ENCODE peak calls at places on chromosomes 2 and 18, in six cellular contexts. V is PC-3, O is astrocyte of the spinal cord, Y is right lobe of liver, D is B cell, M is fibroblast of lung. T is an unnamed sample.

GRCh38 chr18:74994502-74995403 is 214.2 kb downstream of the PTGR3 start:
- DNase-seq in V (no peak), O (peak; percentile 10), Y (no peak), D (no peak), M (peak; percentile 14), T (peak; percentile 37)

GRCh38 chr2:43251171-43251731 is 24.8 kb upstream of the ZFP36L2 start:
- DNase-seq in V (no peak), O (peak; percentile 82), Y (no peak), D (no peak), M (peak; percentile 83), T (no peak)

GRCh38 chr2:146893500-146894041 is 951.3 kb upstream of the ACVR2A start:
- DNase-seq in V (peak; percentile 62), O (no peak), Y (no peak), D (no peak), M (peak; percentile 9), T (no peak)

GRCh38 chr2:227877359-227878309 is 6.2 kb downstream of the DAW1 start:
- DNase-seq in V (peak; percentile 29), O (no peak), Y (no peak), D (no peak), M (peak; percentile 38), T (no peak)

GRCh38 chr2:197947219-197947757 is 142.9 kb downstream of the PLCL1 start:
- DNase-seq in V (no peak), O (no peak), Y (no peak), D (no peak), M (no peak), T (no peak)

GRCh38 chr2:152359573-152360363 is 24.8 kb downstream of the FMNL2 start:
- DNase-seq in V (no peak), O (peak; percentile 52), Y (no peak), D (no peak), M (peak; percentile 52), T (no peak)

GRCh38 chr2:215401896-215402379 is 33.9 kb downstream of the FN1 start:
- DNase-seq in V (peak; percentile 78), O (peak; percentile 96), Y (no peak), D (no peak), M (peak; percentile 97), T (no peak)

GRCh38 chr2:21607568-21607967 is 483.8 kb downstream of the TDRD15 start:
- DNase-seq in V (no peak), O (no peak), Y (no peak), D (no peak), M (no peak), T (no peak)

GRCh38 chr2:171957061-171957460 is 34.8 kb downstream of the HAT1 start:
- DNase-seq in V (peak; percentile 44), O (no peak), Y (no peak), D (no peak), M (peak; percentile 6), T (no peak)

GRCh38 chr18:48229445-48230052 is 179.6 kb downstream of the ZBTB7C start:
- DNase-seq in V (no peak), O (no peak), Y (no peak), D (no peak), M (no peak), T (no peak)

GRCh38 chr2:68765739-68766377 is 31.2 kb downstream of the ARHGAP25 start:
- DNase-seq in V (no peak), O (peak; percentile 12), Y (no peak), D (no peak), M (peak; percentile 49), T (no peak)

GRCh38 chr18:6614952-6615351 is 114.6 kb upstream of the ARHGAP28 start:
- DNase-seq in V (peak; percentile 35), O (no peak), Y (no peak), D (no peak), M (no peak), T (no peak)

GRCh38 chr18:36396190-36396589 is 98.7 kb downstream of the FHOD3 start:
- DNase-seq in V (no peak), O (no peak), Y (no peak), D (no peak), M (no peak), T (no peak)

GRCh38 chr2:236724200-236724599 is 154.6 kb downstream of the ACKR3 start:
- DNase-seq in V (no peak), O (no peak), Y (no peak), D (no peak), M (no peak), T (no peak)

GRCh38 chr18:76518543-76519155 is 23.6 kb upstream of the ZNF516 start:
- DNase-seq in V (no peak), O (peak; percentile 54), Y (no peak), D (peak; percentile 50), M (peak; percentile 55), T (no peak)

GRCh38 chr2:451495-451894 is 163.6 kb upstream of the ALKAL2 start:
- DNase-seq in V (no peak), O (no peak), Y (no peak), D (no peak), M (no peak), T (no peak)

GRCh38 chr2:15560404-15560987 is 638 bp downstream of the NBAS start:
- DNase-seq in V (peak; percentile 20), O (peak; percentile 39), Y (no peak), D (peak; percentile 21), M (peak; percentile 27), T (peak; percentile 10)

GRCh38 chr2:101036562-101036961 is 34.5 kb downstream of the RPL31 start:
- DNase-seq in V (peak; percentile 60), O (peak; percentile 46), Y (no peak), D (no peak), M (peak; percentile 67), T (no peak)

GRCh38 chr2:172253190-172254052 is 150.7 kb upstream of the DLX2 start:
- DNase-seq in V (peak; percentile 98), O (peak; percentile 99), Y (no peak), D (no peak), M (peak; percentile 100), T (peak; percentile 81)

GRCh38 chr2:49490710-49491109 is 336.4 kb upstream of the FSHR start:
- DNase-seq in V (peak; percentile 22), O (no peak), Y (peak; percentile 65), D (no peak), M (no peak), T (peak; percentile 24)

DNA sequence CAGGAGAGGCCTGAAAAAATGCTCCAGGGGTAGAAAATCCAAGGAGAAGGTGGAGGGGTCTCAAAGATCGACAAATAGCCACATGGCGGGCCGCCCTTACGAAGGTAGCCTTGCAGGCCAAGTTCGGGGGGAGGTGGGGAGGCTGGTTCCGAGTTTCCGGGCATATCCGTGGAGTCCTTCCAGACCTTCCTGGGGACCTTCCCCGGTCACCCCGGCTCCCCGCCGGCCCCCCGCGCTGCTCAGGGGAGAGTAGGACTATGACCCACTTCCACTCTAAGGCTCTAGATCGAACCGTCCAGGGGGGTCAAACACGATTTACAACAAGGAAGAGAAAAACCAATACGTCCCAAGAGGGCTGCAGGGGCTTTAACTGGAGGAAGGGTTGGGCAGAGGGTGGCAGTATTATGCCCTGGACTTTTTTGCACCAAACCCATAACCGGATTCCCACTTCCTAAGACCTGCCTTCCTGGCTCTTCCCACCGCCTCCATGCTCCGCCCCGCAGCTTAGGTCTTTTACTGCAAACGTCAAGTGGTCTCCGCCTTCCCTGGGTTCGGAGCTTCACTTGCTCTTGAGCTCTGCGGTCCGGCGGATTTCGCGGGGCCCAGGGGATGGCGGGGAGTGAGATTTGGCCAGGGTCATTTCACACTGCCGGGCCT is 789 bp upstream of the LYPD6 start:
- DNase-seq in V (peak; percentile 71), O (peak; percentile 64), Y (peak; percentile 79), D (peak; percentile 33), M (peak; percentile 58), T (peak; percentile 62)
- TF ChIP-seq CTCF in V (no peak), O (no peak), Y (peak; percentile 30), D (no peak), M (no peak), T (no peak)

DNA sequence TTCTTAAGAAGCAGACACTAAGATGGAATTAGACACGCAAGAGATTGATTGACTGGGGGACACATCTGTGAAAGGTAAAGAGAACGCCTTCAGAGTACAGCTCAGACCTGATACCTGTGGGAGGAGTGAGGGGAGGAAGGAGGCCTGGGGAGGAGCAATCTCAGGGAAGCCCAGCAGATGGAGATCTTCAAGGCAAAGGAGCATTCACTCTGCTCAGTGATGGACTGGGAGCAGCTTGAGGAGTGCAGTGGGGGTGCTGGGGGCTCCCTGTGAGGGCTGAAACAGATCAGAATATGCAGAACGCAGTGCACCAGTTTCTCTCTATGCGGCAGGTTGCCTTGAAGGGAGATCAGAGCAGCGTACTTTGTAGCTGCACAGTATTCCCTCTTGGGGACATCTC is 103.7 kb upstream of the ATP8B1 start:
- DNase-seq in V (peak; percentile 18), O (no peak), Y (no peak), D (no peak), M (no peak), T (peak; percentile 58)
- TF ChIP-seq CTCF in V (peak; percentile 37), O (peak; percentile 37), Y (peak; percentile 6), D (no peak), M (no peak), T (peak; percentile 48)

GRCh38 chr2:74587664-74588277 is 33.3 kb downstream of the DOK1 start:
- DNase-seq in V (peak; percentile 83), O (peak; percentile 76), Y (peak; percentile 66), D (peak; percentile 69), M (peak; percentile 77), T (peak; percentile 59)
- TF ChIP-seq CTCF in V (peak; percentile 84), O (peak; percentile 70), Y (peak; percentile 73), D (peak; percentile 80), M (peak; percentile 62), T (peak; percentile 27)

GRCh38 chr2:201257941-201258665 is 2.2 kb upstream of the CASP8 start:
- DNase-seq in V (peak; percentile 90), O (peak; percentile 92), Y (peak; percentile 66), D (peak; percentile 68), M (peak; percentile 81), T (peak; percentile 91)
- TF ChIP-seq CTCF in V (peak; percentile 21), O (no peak), Y (no peak), D (no peak), M (no peak), T (no peak)

DNA sequence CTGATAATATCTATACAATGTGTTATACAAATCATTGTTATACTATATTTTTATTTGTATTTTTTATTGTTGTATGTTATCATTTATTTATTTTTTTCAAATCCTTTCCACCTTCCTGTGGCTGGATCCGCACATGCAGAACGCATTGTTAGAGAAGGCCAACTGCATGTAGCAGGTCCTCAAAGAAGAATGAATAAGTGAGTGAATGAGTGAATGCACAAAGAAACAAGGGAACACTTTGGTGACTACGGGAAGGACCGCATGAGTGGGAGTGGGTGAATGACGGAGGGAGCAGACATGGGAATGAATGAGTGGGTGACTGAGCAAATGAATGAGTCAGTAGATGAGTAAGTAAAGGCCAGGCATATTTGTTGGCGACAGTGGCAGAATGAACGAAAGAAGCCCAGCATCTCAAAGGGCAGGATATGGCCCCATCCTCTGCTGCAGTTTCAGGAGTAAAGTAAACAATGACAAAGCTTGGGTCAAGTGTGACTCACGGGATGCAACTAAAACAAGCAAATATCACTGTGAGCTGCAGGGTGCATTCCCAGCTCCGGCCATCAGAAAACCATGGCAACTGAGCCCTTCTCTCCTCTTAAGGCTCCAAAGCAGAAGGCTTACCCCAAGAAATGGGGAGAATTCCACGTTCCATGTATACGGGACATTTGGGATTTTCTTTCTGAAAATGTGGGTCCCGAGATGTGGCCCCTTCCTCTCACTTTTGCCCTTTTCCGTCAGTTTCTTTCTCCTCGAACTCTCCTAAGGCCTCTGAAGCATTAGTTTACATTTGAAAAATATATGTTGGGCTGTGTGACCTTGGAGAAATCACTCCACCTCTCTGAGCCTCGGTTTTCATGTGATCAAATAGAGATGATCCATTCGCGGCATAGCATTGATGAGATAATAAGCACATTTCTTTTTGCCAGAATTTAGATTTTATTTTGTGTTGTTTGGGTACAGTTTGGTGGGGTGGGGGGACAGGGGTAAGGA is 24.5 kb downstream of the KCNF1 start:
- DNase-seq in V (peak; percentile 98), O (peak; percentile 97), Y (no peak), D (no peak), M (peak; percentile 98), T (peak; percentile 71)
- TF ChIP-seq CTCF in V (no peak), O (no peak), Y (no peak), D (no peak), M (no peak), T (no peak)

T was measured in Calu3.